ENCODE peak calls at places on chromosomes 11 and 22, in nine cellular contexts. R is right atrium auricular region, Y is GM23338, W is hepatocyte, T is foreskin keratinocyte, M is uterus, K is colonic mucosa, V is PC-3, O is ovary. Z is an unnamed sample.

GRCh38 chr11:114215428-114215827 is 80.8 kb upstream of the NNMT start:
- DNase-seq in W (no peak), T (no peak), Y (no peak), O (no peak), M (no peak), R (no peak), K (no peak), V (no peak), Z (no peak)

GRCh38 chr11:75499423-75500305 is 26.1 kb downstream of the GDPD5 start:
- DNase-seq in R (peak), W (no peak), K (peak), Y (no peak), V (peak), T (peak), O (no peak), M (peak), Z (no peak)

GRCh38 chr11:1409108-1409851 is 19.5 kb downstream of the BRSK2 start:
- DNase-seq in W (no peak), M (no peak), T (no peak), K (no peak), O (no peak), Y (no peak), R (no peak), V (peak), Z (no peak)

GRCh38 chr11:108009497-108010360 is 1.0 kb downstream of the CUL5 start:
- DNase-seq in T (no peak), R (no peak), V (peak), O (no peak), K (peak), Y (peak), M (no peak), W (peak), Z (no peak)

GRCh38 chr11:115653926-115654325 is 149.7 kb upstream of the CADM1 start:
- DNase-seq in Y (no peak), M (no peak), R (no peak), W (peak), V (peak), T (no peak), K (peak), O (no peak), Z (no peak)

GRCh38 chr11:125211191-125211953 is 46.8 kb downstream of the PKNOX2 start:
- DNase-seq in K (no peak), V (no peak), R (no peak), O (no peak), M (no peak), Y (peak), W (no peak), T (peak), Z (no peak)

GRCh38 chr22:50731811-50732624 is 6.0 kb upstream of the ACR start:
- DNase-seq in T (peak), W (peak), Y (peak), R (no peak), O (no peak), K (peak), V (peak), M (peak), Z (no peak)

GRCh38 chr11:102986815-102987214 is 31.3 kb upstream of the MMP13 start:
- DNase-seq in T (peak), W (no peak), R (no peak), M (no peak), K (no peak), O (no peak), Y (no peak), V (peak), Z (no peak)

DNA sequence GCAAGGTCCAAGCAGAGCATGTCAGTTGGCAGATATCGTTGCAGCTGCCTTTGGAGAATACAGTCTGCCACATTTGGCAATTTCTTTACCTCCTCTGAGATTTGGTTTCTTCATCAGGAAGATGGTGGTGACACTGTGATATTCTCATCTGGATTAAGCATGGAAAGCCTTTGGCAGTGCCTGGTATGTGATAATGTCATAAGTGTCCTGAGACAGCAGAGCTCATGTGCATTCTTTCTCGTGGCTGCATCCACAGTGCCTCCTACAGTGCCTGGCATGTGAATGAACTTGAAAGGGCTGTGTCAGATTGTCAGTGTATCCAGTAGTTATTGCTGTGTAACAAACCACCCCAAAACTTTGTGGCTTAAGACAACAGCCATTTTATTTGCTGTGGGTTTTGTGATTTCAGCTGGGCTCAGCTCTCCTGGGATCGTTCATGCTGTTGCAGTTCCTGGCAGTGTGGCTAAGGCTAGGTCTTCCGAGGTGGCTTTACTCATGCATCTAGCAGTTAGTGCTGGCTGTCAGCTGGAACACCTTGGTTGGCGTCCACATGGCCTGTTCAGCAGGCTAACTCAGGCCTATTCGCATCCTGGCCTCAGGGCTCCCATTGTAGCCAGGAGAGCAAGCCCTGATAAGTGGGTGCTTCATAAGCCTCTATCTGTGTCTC is 35.7 kb upstream of the MICAL2 start:
- DNase-seq in T (peak), Y (no peak), V (no peak), W (no peak), K (no peak), O (no peak), M (no peak), R (no peak), Z (no peak)
- H3K27ac ChIP-seq in T (peak), Y (no peak), V (no peak), W (no peak), K (no peak), O (no peak), M (peak), R (no peak), Z (peak)

GRCh38 chr11:122837528-122838346 is 563 bp upstream of the CRTAM start:
- DNase-seq in T (no peak), M (no peak), O (no peak), W (no peak), K (no peak), Y (no peak), R (no peak), V (no peak), Z (no peak)
- H3K27ac ChIP-seq in T (no peak), M (no peak), O (no peak), W (no peak), K (no peak), Y (no peak), R (no peak), V (no peak), Z (no peak)

DNA sequence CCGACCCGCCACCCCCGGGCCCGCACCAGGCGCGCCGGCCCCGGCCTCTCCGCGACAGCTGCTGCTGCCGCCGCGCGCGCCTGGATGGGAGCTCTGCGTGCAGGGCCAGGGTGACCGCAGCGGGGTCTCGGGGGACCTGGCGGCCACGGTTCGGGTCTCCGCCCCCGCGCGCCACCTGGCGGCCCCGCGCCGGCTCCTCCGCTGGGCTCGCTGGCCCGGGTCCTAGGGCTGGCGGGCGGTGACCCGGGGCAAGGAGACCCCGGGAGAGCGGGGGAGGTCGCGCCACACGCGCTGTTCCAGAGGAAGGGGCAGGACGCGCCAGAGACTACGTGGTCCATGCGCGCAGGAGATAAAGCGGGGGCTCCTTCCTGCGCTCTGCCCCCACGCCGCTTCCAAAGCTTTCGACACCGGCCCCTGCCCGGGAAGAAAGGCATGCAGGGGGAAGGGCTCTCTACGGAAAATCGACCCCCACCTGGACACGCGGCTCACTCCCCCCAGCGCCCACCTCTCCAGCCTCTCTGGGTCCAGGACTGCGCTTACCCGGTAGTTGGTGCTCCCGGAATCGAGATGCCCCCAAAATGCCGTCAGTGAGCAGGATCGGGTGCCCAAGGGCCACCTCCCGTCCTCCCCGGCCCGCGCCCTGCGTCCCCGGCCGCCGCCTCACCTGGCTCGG is 480 bp downstream of the SHANK2 start:
- DNase-seq in R (no peak), Y (peak), T (no peak), M (no peak), O (no peak), K (peak), W (peak), V (peak), Z (no peak)
- H3K27ac ChIP-seq in R (no peak), Y (peak), T (no peak), M (no peak), O (no peak), K (peak), W (peak), V (peak), Z (peak)

GRCh38 chr22:39743955-39744752 is 149.4 kb downstream of the ENTHD1 start:
- DNase-seq in M (no peak), O (no peak), Y (no peak), W (no peak), T (no peak), R (no peak), K (no peak), V (no peak), Z (no peak)

GRCh38 chr22:39750759-39751158 is 142.8 kb downstream of the ENTHD1 start:
- DNase-seq in M (no peak), W (no peak), V (no peak), O (no peak), R (no peak), K (no peak), T (no peak), Y (no peak), Z (no peak)

GRCh38 chr22:39748877-39749276 is 144.7 kb downstream of the ENTHD1 start:
- DNase-seq in V (peak), R (no peak), T (peak), K (no peak), Y (no peak), O (no peak), M (no peak), W (no peak), Z (no peak)

GRCh38 chr22:39746600-39747262 is 146.8 kb downstream of the ENTHD1 start:
- DNase-seq in W (no peak), Y (no peak), K (no peak), O (no peak), M (no peak), R (no peak), V (no peak), T (no peak), Z (no peak)

GRCh38 chr22:39745789-39746188 is 147.8 kb downstream of the ENTHD1 start:
- DNase-seq in V (no peak), Y (no peak), M (no peak), R (no peak), K (no peak), W (no peak), T (no peak), O (no peak), Z (no peak)
- H3K27ac ChIP-seq in V (no peak), Y (no peak), M (no peak), R (no peak), K (no peak), W (no peak), T (no peak), O (no peak), Z (no peak)

DNA sequence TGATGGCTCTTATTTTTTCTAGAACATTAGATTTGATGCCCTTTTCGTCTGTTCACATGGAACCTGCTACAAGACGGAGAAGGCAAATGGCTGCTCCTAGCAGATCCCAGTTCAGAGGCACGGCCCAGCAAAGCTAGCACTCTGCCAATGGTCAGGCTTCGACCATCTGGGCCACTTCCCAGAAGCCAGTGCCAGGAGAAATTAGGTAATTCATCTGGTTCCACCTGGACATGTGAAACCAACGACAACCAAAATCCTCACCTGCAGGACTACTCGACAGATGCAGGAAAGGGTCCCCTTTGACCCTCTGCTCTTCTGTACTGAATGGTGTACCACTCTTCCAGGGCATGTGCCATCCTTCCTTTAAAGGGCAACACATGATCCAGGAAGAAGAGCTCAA is 25.4 kb downstream of the MICAL3 start:
- DNase-seq in V (no peak), W (no peak), Y (no peak), K (no peak), R (no peak), M (no peak), T (no peak), O (no peak), Z (no peak)
- H3K27ac ChIP-seq in V (no peak), W (no peak), Y (no peak), K (no peak), R (no peak), M (no peak), T (no peak), O (no peak), Z (no peak)

GRCh38 chr22:39301926-39302325 is 17.5 kb downstream of the RPL3 start:
- DNase-seq in K (no peak), R (no peak), W (no peak), V (no peak), T (no peak), O (no peak), M (no peak), Y (no peak), Z (no peak)
- H3K27ac ChIP-seq in K (no peak), R (no peak), W (no peak), V (no peak), T (no peak), O (no peak), M (no peak), Y (no peak), Z (no peak)

DNA sequence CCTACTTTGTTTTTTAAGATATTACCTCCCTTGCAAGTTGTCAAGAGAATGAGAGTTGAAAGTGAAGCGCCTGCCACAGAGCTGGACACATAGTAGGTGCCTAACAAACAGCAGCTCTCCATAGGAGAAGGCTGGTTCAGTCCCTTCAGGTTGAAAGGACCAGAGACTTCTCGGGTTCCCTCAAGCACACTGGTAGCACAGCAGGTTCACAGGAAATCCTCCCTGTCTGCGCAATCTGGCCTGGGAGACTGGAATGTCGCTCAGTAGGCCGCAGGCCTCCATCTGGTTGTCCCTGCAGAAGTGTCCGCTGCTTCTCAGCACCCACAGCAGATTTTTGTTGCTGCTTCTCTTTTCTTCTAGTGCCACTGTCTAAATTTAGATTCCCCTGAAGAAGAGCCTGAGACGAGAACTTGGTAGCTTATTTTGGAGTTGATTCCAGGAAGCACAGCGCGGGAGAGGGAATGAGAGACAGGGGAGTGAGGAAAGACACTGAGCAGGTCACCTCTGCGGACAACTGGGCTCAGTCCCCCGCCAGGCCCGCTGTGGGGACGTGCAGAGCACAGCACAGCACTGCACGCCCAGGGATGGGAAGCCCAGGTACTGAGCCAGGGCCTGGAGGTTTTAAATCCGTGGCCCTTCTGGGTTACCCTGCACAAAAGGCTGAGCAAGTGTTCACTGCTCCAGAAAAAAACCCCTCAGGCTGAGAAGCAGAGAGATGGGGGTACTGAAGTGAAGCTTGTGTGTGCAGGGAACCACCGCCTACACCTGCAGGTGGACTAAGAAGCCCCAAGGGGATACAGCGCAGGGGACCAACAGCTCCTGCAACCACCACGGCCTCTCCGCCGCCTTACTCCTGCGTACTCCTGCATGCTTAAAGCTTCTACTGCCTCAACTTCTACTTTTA is 31.6 kb downstream of the RBX1 start:
- DNase-seq in M (no peak), O (no peak), V (no peak), K (no peak), R (no peak), T (no peak), Y (no peak), W (no peak), Z (no peak)
- H3K27ac ChIP-seq in M (no peak), O (no peak), V (no peak), K (no peak), R (no peak), T (no peak), Y (no peak), W (no peak), Z (no peak)

DNA sequence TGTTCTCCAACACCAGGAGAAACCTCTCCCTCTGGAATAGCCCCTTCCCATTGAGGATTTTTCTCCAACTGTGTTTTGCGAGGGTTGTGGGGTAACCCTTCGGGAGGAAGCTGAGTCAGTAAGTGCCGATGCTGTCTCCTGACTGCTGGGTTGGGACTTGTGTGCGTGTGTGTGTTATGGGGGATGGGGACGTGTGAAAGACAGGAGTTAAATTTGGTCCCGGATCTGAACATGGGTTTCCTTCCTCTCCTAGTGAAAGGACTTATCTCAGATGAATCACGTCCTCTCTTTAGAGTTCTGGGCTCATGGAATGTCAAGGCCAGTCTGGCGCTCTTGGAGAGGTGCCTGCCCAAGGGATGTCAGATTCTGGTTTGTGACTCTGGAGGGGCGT is 33.3 kb downstream of the KIAA1671 start:
- DNase-seq in Y (no peak), T (peak), M (peak), R (peak), V (peak), K (no peak), W (no peak), O (peak), Z (peak)
- H3K27ac ChIP-seq in Y (peak), T (peak), M (peak), R (peak), V (peak), K (no peak), W (peak), O (no peak), Z (peak)